ENCODE peak calls at places on chromosomes 11 and 22, in seven cellular contexts. K is tibial nerve, M is Karpas-422, N is ovary, F is colonic mucosa, S is PC-3, Z is Panc1. U is an unnamed sample. For H3K4me1, the result is how much of the 10 kb centered on the place peaks cover.

GRCh38 chr11:41963406-41963805 is 504.0 kb upstream of the LRRC4C start:
- DNase-seq in M (no peak), S (no peak), F (no peak), Z (no peak), N (no peak), K (no peak), U (no peak)

GRCh38 chr11:16194566-16194965 is 161.8 kb downstream of the SOX6 start:
- DNase-seq in K (peak), M (no peak), S (no peak), Z (no peak), N (no peak), F (no peak), U (no peak)

GRCh38 chr11:83220279-83220678 is 26.8 kb downstream of the ANKRD42 start:
- DNase-seq in Z (no peak), K (no peak), F (no peak), N (no peak), S (peak), M (no peak), U (no peak)

GRCh38 chr22:43487311-43488030 is 75.7 kb downstream of the MPPED1 start:
- DNase-seq in S (no peak), N (no peak), Z (no peak), M (no peak), K (no peak), F (no peak), U (no peak)

GRCh38 chr22:50252081-50253045 is 1.3 kb upstream of the HDAC10 start:
- DNase-seq in S (peak), Z (no peak), K (peak), F (peak), M (peak), N (peak), U (peak)

GRCh38 chr11:64001552-64002427 is 15.6 kb downstream of the OTUB1 start:
- DNase-seq in K (no peak), N (peak), Z (no peak), S (no peak), F (no peak), M (no peak), U (no peak)

GRCh38 chr11:1877211-1878133 is 14.2 kb downstream of the PRR33 start:
- DNase-seq in Z (no peak), F (peak), M (no peak), S (peak), K (peak), N (peak), U (no peak)

GRCh38 chr11:8699903-8700302 is 17.3 kb downstream of the RPL27A start:
- DNase-seq in Z (no peak), K (peak), F (no peak), S (peak), M (no peak), N (no peak), U (no peak)

GRCh38 chr11:19777342-19778102 is 64.9 kb downstream of the NAV2 start:
- DNase-seq in M (no peak), N (no peak), K (no peak), Z (no peak), F (peak), S (peak), U (no peak)

GRCh38 chr22:48660795-48661740 is 1166.6 kb downstream of the BRD1 start:
- DNase-seq in M (no peak), S (no peak), K (no peak), F (no peak), Z (no peak), N (no peak), U (no peak)

GRCh38 chr11:8641332-8641731 is 41.1 kb downstream of the TRIM66 start:
- DNase-seq in Z (no peak), N (no peak), K (no peak), S (no peak), M (no peak), F (no peak), U (no peak)

GRCh38 chr11:86152006-86152862 is 83.3 kb upstream of the PICALM start:
- DNase-seq in N (no peak), F (no peak), K (no peak), M (no peak), S (peak), Z (no peak), U (no peak)

GRCh38 chr11:127247261-127247660 is 246.7 kb upstream of the KIRREL3 start:
- DNase-seq in S (no peak), M (no peak), Z (no peak), N (no peak), K (no peak), F (no peak), U (no peak)

GRCh38 chr22:50228366-50228765 is 16.5 kb downstream of the TUBGCP6 start:
- DNase-seq in K (no peak), F (no peak), N (no peak), M (no peak), Z (no peak), S (no peak), U (no peak)

GRCh38 chr11:65492637-65493366 is 6.0 kb upstream of the MALAT1 start:
- DNase-seq in F (peak), N (peak), S (no peak), Z (no peak), M (no peak), K (peak), U (no peak)

GRCh38 chr11:117305145-117305544 is 10.9 kb downstream of the BACE1 start:
- DNase-seq in N (peak), K (no peak), M (no peak), F (no peak), S (no peak), Z (no peak), U (no peak)

GRCh38 chr11:74460481-74461154 is 6.7 kb downstream of the KCNE3 start:
- DNase-seq in Z (no peak), M (no peak), S (peak), F (no peak), N (no peak), K (no peak), U (no peak)

GRCh38 chr22:40898850-40899357 is 37.0 kb upstream of the DNAJB7 start:
- DNase-seq in S (peak), K (no peak), Z (no peak), N (no peak), F (no peak), M (peak), U (no peak)

GRCh38 chr11:38266691-38267090 is 1668.7 kb upstream of the RAG2 start:
- DNase-seq in F (no peak), Z (no peak), S (no peak), N (no peak), M (no peak), K (no peak), U (no peak)

GRCh38 chr11:17343907-17344306 is 7.7 kb upstream of the NCR3LG1 start:
- DNase-seq in M (no peak), K (no peak), N (no peak), F (no peak), S (peak), Z (no peak), U (no peak)

GRCh38 chr11:93196816-93197382 is 892 bp downstream of the SLC36A4 start:
- DNase-seq in S (peak), F (no peak), K (no peak), N (no peak), M (no peak), Z (no peak), U (no peak)

GRCh38 chr11:100930185-100930778 is 199.3 kb downstream of the PGR start:
- DNase-seq in N (no peak), M (peak), S (peak), F (no peak), K (no peak), Z (no peak), U (no peak)

GRCh38 chr11:124643605-124644425 is 21.2 kb downstream of the TBRG1 start:
- DNase-seq in M (no peak), F (no peak), S (no peak), K (no peak), N (no peak), Z (no peak), U (no peak)

GRCh38 chr11:655036-655726 is 18.1 kb downstream of the DRD4 start:
- DNase-seq in Z (no peak), N (no peak), F (peak), S (peak), M (no peak), K (no peak), U (no peak)

GRCh38 chr22:32142600-32142999 is 16.5 kb downstream of the C22orf42 start:
- DNase-seq in S (no peak), Z (no peak), M (no peak), F (no peak), K (no peak), N (no peak), U (no peak)

GRCh38 chr11:76277298-76278175 is 71.2 kb upstream of the WNT11 start:
- DNase-seq in F (no peak), S (no peak), M (no peak), K (no peak), N (no peak), Z (no peak), U (no peak)

GRCh38 chr11:70095541-70096252 is 17.6 kb downstream of the ANO1 start:
- DNase-seq in M (no peak), Z (no peak), F (no peak), K (no peak), N (no peak), S (peak), U (no peak)

GRCh38 chr11:43119275-43119970 is 192.4 kb upstream of the API5 start:
- DNase-seq in S (peak), N (no peak), Z (no peak), F (no peak), K (no peak), M (peak), U (no peak)

GRCh38 chr22:42797021-42797420 is 60.1 kb downstream of the ARFGAP3 start:
- DNase-seq in K (no peak), N (peak), F (no peak), M (no peak), Z (no peak), S (no peak), U (no peak)

GRCh38 chr22:42884616-42885375 is 27.7 kb upstream of the ARFGAP3 start:
- DNase-seq in S (no peak), M (no peak), K (no peak), F (no peak), N (no peak), Z (no peak), U (no peak)

GRCh38 chr11:61020706-61021235 is 49.3 kb downstream of the CD6 start:
- DNase-seq in N (no peak), F (no peak), Z (no peak), K (no peak), S (no peak), M (no peak), U (no peak)
- H3K27ac ChIP-seq in N (no peak), F (no peak), Z (no peak), K (no peak), S (no peak), M (no peak), U (peak)

GRCh38 chr11:33590471-33590870 is 110.2 kb downstream of the C11orf91 start:
- DNase-seq in F (no peak), Z (no peak), S (no peak), N (no peak), M (no peak), K (no peak), U (no peak)

GRCh38 chr11:33598426-33599069 is 102.1 kb downstream of the C11orf91 start:
- DNase-seq in Z (no peak), S (no peak), N (no peak), M (peak), F (no peak), K (no peak), U (no peak)

GRCh38 chr11:33594188-33594587 is 106.4 kb downstream of the C11orf91 start:
- DNase-seq in M (no peak), N (no peak), Z (no peak), K (no peak), F (no peak), S (no peak), U (no peak)
- H3K4me1 ChIP-seq in M (under half), N (under half), Z (under half), K (under half), F (under half), S (under half), U (under half)

DNA sequence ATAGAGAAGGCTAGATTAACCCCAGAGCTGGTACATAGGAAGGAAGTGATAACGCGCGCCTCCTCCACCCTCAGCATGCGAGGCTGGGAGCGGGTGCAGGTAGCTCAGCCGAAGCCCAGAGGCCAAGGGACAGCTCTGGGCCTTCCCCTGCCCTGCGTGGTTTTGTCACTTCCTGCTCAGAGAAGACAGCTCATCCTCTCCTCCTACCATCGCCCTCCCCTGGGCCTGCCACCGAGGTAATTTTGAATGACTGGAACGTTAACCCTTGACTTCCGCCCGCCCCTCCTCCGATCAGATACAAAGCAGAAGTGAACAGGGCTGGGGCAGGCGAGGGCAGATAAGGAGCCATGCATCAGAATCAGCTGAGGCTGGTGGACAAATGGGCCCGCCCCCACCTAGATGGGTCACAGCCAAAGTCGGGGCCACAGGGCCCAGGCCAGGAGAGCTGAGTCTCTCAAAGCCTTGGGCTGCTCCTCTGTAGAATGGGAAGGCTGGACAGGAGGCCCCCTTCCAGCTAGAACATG is 1.6 kb downstream of the RAC2 start:
- DNase-seq in K (no peak), N (no peak), M (peak), Z (no peak), F (peak), S (peak), U (peak)
- H3K27ac ChIP-seq in K (no peak), N (no peak), M (peak), Z (no peak), F (peak), S (peak), U (peak)

DNA sequence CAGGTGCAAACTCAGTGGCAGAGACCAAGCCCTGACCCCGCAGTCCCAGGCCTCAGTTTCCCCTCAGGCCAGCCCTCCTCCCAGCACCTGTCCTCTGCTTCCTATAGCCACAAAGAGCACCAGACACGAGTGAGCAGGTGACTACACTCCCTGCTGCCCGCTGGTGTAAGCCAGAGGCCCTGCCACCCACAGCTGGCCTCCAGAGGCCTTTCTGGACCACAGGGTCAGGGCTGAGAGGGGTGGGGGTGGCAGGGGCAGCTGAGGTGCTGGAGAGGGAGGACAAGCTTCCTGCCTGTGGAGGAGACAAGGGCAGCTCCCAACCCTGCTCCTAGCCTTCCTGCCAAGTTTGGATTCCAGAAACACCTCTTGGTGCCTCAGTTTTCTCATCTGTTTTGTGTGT is 31.3 kb upstream of the WNT7B start:
- DNase-seq in Z (no peak), M (no peak), S (no peak), N (no peak), K (no peak), F (no peak), U (no peak)
- H3K4me1 ChIP-seq in Z (under half), M (under half), S (half or more), N (under half), K (half or more), F (under half), U (under half)

GRCh38 chr11:122205036-122205435 is 89.0 kb upstream of the BLID start:
- DNase-seq in M (no peak), N (no peak), K (no peak), Z (no peak), S (no peak), F (no peak), U (no peak)
- H3K27ac ChIP-seq in M (no peak), N (no peak), K (peak), Z (no peak), S (no peak), F (no peak), U (no peak)

U was measured in effector memory CD4-positive, alpha-beta T cell.